ENCODE peak calls at places on chromosome 20, in four cellular contexts. W is colonic mucosa, F is endodermal cell, M is uterus. L is an unnamed sample. For H3K36me3, H3K9me3 and H3K4me1, the result is how much of the 10 kb centered on the place peaks cover.

GRCh38 chr20:45867811-45868176 is 10.4 kb downstream of the ZSWIM3 start:
- DNase-seq in F (no peak), M (no peak), W (no peak), L (no peak)

GRCh38 chr20:24742436-24742835 is 206.6 kb upstream of the CST7 start:
- DNase-seq in W (no peak), M (no peak), F (peak), L (no peak)

GRCh38 chr20:33790571-33790970 is 20.6 kb upstream of the CHMP4B start:
- DNase-seq in W (peak), M (no peak), F (no peak), L (no peak)

GRCh38 chr20:916825-917224 is 691 bp upstream of the ANGPT4 start:
- DNase-seq in M (no peak), F (peak), W (no peak), L (no peak)

GRCh38 chr20:25251019-25251418 is 3.1 kb downstream of the PYGB start:
- DNase-seq in W (peak), M (no peak), F (peak), L (no peak)

GRCh38 chr20:18943542-18943941 is 130.0 kb downstream of the SCP2D1 start:
- DNase-seq in F (no peak), M (no peak), W (no peak), L (no peak)

GRCh38 chr20:32574296-32575226 is 10.6 kb downstream of the NOL4L start:
- DNase-seq in F (peak), M (no peak), W (no peak), L (peak)

GRCh38 chr20:51500311-51500710 is 42.2 kb downstream of the NFATC2 start:
- DNase-seq in W (no peak), F (peak), M (no peak), L (no peak)

GRCh38 chr20:64038252-64038578 is 2.2 kb downstream of the C20orf204 start:
- DNase-seq in W (no peak), F (peak), M (no peak), L (no peak)

GRCh38 chr20:2326046-2326445 is 30.2 kb downstream of the TGM3 start:
- DNase-seq in F (no peak), W (no peak), M (no peak), L (no peak)

GRCh38 chr20:62724692-62725595 is 16.3 kb downstream of the NTSR1 start:
- DNase-seq in M (no peak), W (no peak), F (no peak), L (no peak)

GRCh38 chr20:8974009-8974708 is 94.7 kb upstream of the PLCB4 start:
- DNase-seq in M (no peak), F (no peak), W (no peak), L (no peak)

GRCh38 chr20:684676-685319 is 9.2 kb upstream of the SCRT2 start:
- DNase-seq in W (no peak), F (no peak), M (no peak), L (no peak)

GRCh38 chr20:33694666-33695065 is 8.5 kb upstream of the E2F1 start:
- DNase-seq in W (no peak), F (no peak), M (no peak), L (no peak)

GRCh38 chr20:53755733-53756523 is 162.3 kb upstream of the ZNF217 start:
- DNase-seq in W (no peak), F (no peak), M (no peak), L (no peak)

GRCh38 chr20:38148328-38149102 is 16.6 kb downstream of the TGM2 start:
- DNase-seq in F (no peak), W (no peak), M (no peak), L (no peak)

GRCh38 chr20:38146156-38146555 is 18.9 kb downstream of the TGM2 start:
- DNase-seq in M (no peak), W (no peak), F (no peak), L (no peak)

GRCh38 chr20:38146628-38147027 is 18.4 kb downstream of the TGM2 start:
- DNase-seq in W (no peak), F (no peak), M (no peak), L (no peak)

GRCh38 chr20:38147751-38148150 is 17.3 kb downstream of the TGM2 start:
- DNase-seq in M (no peak), W (no peak), F (no peak), L (no peak)

DNA sequence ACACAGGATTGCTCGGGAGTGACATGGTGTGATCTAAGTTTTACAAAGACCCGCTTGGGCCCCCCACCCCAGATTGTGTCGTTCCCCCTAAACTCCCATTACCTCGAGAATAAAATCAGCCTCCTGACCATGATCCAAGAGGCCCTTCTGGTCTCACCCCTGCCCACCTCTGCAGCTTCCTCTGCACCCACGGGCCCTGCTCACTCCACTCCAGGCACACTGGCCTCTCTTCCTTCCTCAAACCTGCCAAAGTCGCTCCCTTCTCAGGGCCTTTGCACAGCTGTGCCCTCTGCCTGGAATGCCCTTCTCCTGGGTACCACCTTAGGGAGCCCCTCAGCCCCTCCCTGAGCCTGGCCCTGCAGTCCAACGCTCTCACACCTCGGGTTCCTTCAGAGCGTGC is 17.9 kb downstream of the TGM2 start:
- DNase-seq in F (no peak), W (no peak), M (no peak), L (no peak)
- H3K36me3 ChIP-seq in F (under half), W (under half), M (under half), L (under half)

GRCh38 chr20:49288250-49288751 is 10.4 kb upstream of the ZNFX1 start:
- DNase-seq in W (no peak), M (no peak), F (peak), L (no peak)
- H3K9me3 ChIP-seq in W (under half), M (under half), F (under half), L (under half)

GRCh38 chr20:43723735-43724134 is 3.1 kb downstream of the GTSF1L start:
- DNase-seq in W (no peak), F (no peak), M (no peak), L (no peak)
- H3K4me1 ChIP-seq in W (under half), F (under half), M (under half), L (under half)

DNA sequence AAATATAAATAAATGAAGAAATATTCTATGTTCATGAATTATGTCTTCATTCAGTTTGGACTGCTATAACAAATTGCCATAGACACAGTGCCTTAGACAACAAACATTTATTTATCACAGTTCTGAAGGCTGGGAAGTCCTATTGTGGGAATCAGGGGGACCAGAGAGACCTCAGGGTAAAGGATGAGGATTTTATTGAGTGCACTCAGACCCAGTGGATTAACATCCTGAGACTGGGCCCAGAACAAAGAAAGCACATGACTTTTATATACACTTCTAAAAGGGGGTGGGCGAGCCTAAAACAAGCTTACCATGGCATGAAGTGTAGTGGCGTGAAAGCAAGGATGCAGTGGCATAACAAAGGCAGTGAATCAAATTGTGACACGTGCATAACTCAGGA is 26.9 kb upstream of the CBLN4 start:
- DNase-seq in W (no peak), F (no peak), M (no peak), L (no peak)
- H3K36me3 ChIP-seq in W (under half), F (under half), M (under half), L (under half)

L was measured in SJSA1.